ENCODE peak calls at places on chromosomes 13 and 19, in four cellular contexts. W is cardiac fibroblast, O is transverse colon, X is body of pancreas. A is an unnamed sample.

GRCh38 chr13:20148501-20149183 is 12.2 kb downstream of the GJA3 start:
- DNase-seq in W (no peak), O (no peak), X (no peak), A (no peak)

GRCh38 chr13:33799950-33800592 is 17.9 kb upstream of the RFC3 start:
- DNase-seq in W (peak), O (no peak), X (no peak), A (no peak)

GRCh38 chr19:10830370-10830769 is 5.6 kb downstream of the TMED1 start:
- DNase-seq in W (no peak), O (no peak), X (no peak), A (no peak)

GRCh38 chr19:50513746-50514345 is at the start of gene ASPDH:
- DNase-seq in W (no peak), O (no peak), X (no peak), A (no peak)

GRCh38 chr13:32850311-32851052 is 165.7 kb upstream of the KL start:
- DNase-seq in W (no peak), O (no peak), X (no peak), A (no peak)

GRCh38 chr13:80814541-80814940 is 473.6 kb upstream of the SPRY2 start:
- DNase-seq in W (peak), O (no peak), X (no peak), A (no peak)

GRCh38 chr19:392375-392970 is 16.5 kb downstream of the C2CD4C start:
- DNase-seq in W (no peak), O (no peak), X (no peak), A (no peak)

GRCh38 chr13:91031508-91031907 is 316.0 kb upstream of the MIR17HG start:
- DNase-seq in W (no peak), O (no peak), X (no peak), A (no peak)

GRCh38 chr19:29872224-29872731 is 60.5 kb downstream of the CCNE1 start:
- DNase-seq in W (peak), O (no peak), X (no peak), A (no peak)

GRCh38 chr19:2016041-2016807 is 710 bp upstream of the BTBD2 start:
- DNase-seq in W (peak), O (peak), X (peak), A (peak)

GRCh38 chr13:74443623-74444022 is 309.4 kb upstream of the KLF12 start:
- DNase-seq in W (peak), O (no peak), X (no peak), A (no peak)

GRCh38 chr19:18349524-18350128 is 9.2 kb downstream of the PGPEP1 start:
- DNase-seq in W (peak), O (peak), X (peak), A (peak)

GRCh38 chr13:73416093-73416492 is 357.3 kb downstream of the KLF5 start:
- DNase-seq in W (no peak), O (no peak), X (no peak), A (no peak)

GRCh38 chr13:113748862-113749451 is 10.1 kb upstream of the TMEM255B start:
- DNase-seq in W (no peak), O (no peak), X (no peak), A (no peak)

GRCh38 chr19:485583-486236 is 10.6 kb upstream of the MADCAM1 start:
- DNase-seq in W (peak), O (no peak), X (peak), A (no peak)

GRCh38 chr13:30864352-30865130 is 41.5 kb upstream of the MEDAG start:
- DNase-seq in W (peak), O (no peak), X (no peak), A (no peak)

GRCh38 chr19:14030997-14031718 is 404 bp upstream of the IL27RA start:
- DNase-seq in W (no peak), O (no peak), X (no peak), A (no peak)

GRCh38 chr19:33514885-33515485 is 6.6 kb downstream of the PEPD start:
- DNase-seq in W (peak), O (peak), X (peak), A (peak)

GRCh38 chr13:85266331-85266730 is 532.9 kb downstream of the SLITRK6 start:
- DNase-seq in W (no peak), O (no peak), X (no peak), A (no peak)

GRCh38 chr13:111577429-111577828 is 257.0 kb downstream of the TEX29 start:
- DNase-seq in W (no peak), O (no peak), X (no peak), A (no peak)

GRCh38 chr19:54633401-54633800 is 3.1 kb downstream of the LILRB1 start:
- DNase-seq in W (no peak), O (no peak), X (no peak), A (no peak)

GRCh38 chr19:58372311-58373133 is 8.3 kb downstream of the ZNF837 start:
- DNase-seq in W (no peak), O (no peak), X (no peak), A (no peak)

GRCh38 chr13:60164490-60164889 is 762 bp upstream of the DIAPH3 start:
- DNase-seq in W (peak), O (no peak), X (no peak), A (no peak)

GRCh38 chr13:106555631-106556328 is 12.2 kb downstream of the ARGLU1 start:
- DNase-seq in W (peak), O (no peak), X (no peak), A (no peak)

GRCh38 chr13:44974056-44974798 is 15.0 kb downstream of the NUFIP1 start:
- DNase-seq in W (peak), O (no peak), X (peak), A (no peak)

GRCh38 chr13:52723181-52723580 is 16.4 kb downstream of the CNMD start:
- DNase-seq in W (no peak), O (no peak), X (no peak), A (no peak)

DNA sequence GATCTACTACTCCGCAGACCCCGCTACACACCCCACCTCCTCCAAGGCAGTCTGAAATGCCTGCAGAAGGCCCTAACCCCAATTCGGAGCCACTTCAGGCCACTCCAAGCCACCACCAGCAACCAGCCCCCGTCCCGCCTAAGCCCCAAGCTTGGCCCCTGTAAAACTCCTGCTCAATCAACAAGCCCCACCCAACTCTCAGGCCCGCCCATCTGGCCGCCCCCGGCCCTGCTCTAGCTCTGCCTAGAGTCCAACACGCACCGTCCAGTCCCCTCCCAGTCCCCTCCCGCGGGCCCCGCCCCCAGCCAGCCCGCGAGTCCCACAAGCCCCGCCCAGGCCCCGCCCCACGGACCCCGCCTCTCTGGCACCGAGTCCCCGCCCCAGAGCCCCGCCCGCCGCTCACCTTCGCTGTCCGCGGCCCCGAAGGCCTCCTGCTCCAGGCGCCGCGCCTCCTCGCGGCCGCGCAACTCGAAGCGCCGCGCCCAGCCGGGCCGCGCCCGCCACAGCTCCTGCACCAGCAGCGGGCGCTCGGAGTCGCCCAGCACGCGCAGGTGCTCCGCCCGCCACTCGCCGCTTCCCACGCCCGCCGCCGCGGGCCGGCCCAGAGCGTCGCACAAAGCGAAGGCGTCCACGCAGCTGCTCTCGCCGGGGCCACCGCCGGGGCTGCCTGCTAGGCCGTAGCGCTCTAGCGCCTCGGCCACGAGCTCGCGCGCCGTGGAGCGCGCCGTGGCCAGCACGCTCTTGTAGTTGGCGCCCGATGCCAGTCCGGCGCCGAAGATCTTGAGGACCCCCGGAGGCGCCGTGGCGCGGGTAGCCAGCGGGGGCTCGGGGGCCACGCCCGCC is 1.6 kb downstream of the RASIP1 start:
- DNase-seq in W (peak), O (peak), X (peak), A (peak)
- TF ChIP-seq CTCF in W (no peak), O (no peak), X (peak), A (peak)

GRCh38 chr19:7888145-7888825 is at the start of gene LRRC8E:
- DNase-seq in W (peak), O (peak), X (peak), A (no peak)
- H3K4me3 ChIP-seq in W (peak), O (peak), X (peak), A (peak)

DNA sequence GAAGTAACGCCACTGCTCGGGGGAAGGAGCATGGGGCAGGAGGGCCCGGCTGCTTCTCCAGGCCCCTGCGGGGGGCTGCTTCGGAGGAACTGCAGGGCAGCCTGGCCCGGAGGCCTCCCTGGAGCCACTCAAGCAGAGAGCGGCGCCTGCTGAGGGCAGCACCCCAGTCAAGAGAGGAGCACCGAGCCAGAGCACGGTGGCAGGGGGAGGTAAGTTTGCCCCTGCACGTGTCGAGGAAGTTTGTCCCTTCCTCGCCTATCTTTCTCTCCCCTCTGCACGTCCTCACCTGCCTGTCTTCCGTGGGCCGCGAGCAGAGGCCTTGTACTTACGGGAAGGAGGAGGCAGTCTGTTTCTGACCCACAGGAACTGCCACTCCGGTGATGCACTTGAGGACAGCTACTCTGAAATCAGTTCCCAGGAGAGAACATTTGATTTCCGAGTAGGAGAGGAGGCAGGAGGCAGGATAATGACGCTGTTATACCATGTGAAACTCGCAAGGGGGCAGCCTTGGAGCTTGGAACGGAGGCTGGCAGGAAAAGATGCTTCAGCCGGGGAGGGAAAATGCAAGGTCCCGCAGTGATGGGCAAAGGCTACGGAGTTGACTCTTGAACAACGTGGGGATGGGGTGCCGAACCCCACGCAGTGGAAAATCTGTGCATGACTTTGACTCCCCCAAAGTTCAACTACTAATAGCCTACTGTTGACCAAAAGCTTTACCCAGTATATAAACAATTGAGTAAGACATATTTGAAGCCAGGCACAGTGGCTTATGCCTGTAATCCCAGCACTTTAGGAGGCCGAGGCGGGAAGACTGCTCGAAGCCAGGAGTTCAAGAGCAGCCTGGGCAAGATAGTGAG is 5.0 kb downstream of the FFAR1 start:
- DNase-seq in W (peak), O (peak), X (peak), A (peak)
- TF ChIP-seq CTCF in W (peak), O (peak), X (peak), A (peak)

GRCh38 chr19:16625183-16625958 is 2.6 kb downstream of the MED26 start:
- DNase-seq in W (no peak), O (no peak), X (no peak), A (no peak)
- H3K4me3 ChIP-seq in W (no peak), O (no peak), X (no peak), A (no peak)

GRCh38 chr13:22703601-22704209 is 477.1 kb upstream of the SGCG start:
- DNase-seq in W (no peak), O (no peak), X (no peak), A (no peak)

GRCh38 chr13:22696433-22696832 is 484.3 kb upstream of the SGCG start:
- DNase-seq in W (no peak), O (no peak), X (no peak), A (no peak)

GRCh38 chr13:22698477-22698876 is 482.3 kb upstream of the SGCG start:
- DNase-seq in W (no peak), O (no peak), X (no peak), A (no peak)

GRCh38 chr13:22700488-22700887 is 480.3 kb upstream of the SGCG start:
- DNase-seq in W (no peak), O (no peak), X (no peak), A (no peak)
- TF ChIP-seq CTCF in W (no peak), O (no peak), X (no peak), A (no peak)

DNA sequence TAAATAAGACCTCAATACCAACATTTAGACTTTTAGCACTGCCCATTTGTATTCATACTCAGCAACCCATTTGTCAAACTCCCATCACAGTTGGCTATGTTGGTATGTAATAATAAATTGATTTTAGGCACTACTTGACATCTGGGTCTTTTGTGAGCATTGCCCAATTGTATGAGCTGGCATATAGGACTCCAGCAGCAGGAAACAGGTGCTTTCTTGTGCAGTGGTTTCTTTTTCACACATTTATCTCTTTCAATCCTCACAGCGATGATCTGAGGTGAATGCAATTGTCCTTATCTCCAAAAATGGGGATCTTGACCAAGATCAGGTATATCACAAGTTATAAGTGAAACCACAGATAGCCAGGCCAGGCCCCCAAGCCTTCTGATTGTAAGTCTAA is 96.9 kb upstream of the OXGR1 start:
- DNase-seq in W (no peak), O (no peak), X (no peak), A (no peak)
- H3K4me3 ChIP-seq in W (no peak), O (no peak), X (no peak), A (no peak)

GRCh38 chr13:35736876-35737275 is 260.4 kb upstream of the MAB21L1 start:
- DNase-seq in W (no peak), O (no peak), X (no peak), A (no peak)

GRCh38 chr13:35729926-35730627 is 253.6 kb upstream of the MAB21L1 start:
- DNase-seq in W (no peak), O (no peak), X (peak), A (no peak)

GRCh38 chr13:35732565-35732964 is 256.1 kb upstream of the MAB21L1 start:
- DNase-seq in W (no peak), O (no peak), X (no peak), A (no peak)

GRCh38 chr13:35731471-35731870 is 255.0 kb upstream of the MAB21L1 start:
- DNase-seq in W (no peak), O (no peak), X (no peak), A (no peak)

DNA sequence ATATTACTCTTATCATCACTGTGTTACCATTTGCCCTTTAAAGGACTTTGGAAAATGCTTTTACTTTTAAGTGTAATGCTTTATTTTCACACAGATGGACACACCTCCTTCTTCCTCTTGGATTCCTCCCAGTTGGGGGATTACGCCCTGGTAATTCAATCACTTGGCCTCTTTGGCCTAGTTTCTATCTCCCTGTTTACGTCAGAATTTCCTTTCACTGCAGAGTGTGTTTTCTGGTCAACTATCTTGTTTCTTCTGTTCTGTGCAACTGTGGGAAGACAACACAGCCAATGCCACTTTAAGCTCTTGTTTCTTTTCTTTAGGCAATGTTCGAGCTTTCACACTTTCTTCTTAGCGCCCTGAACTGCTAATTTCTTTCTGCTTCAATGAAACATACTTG is 257.3 kb upstream of the MAB21L1 start:
- DNase-seq in W (no peak), O (no peak), X (no peak), A (no peak)
- TF ChIP-seq CTCF in W (no peak), O (no peak), X (no peak), A (no peak)